ENCODE peak calls at places on chromosome 7, in seven cellular contexts. V, I, E, H, J, F and O are unnamed samples. For H3K79me1, the result is how much of the 10 kb centered on the place peaks cover.

GRCh38 chr7:28037220-28038010 is 143.2 kb downstream of the JAZF1 start:
- DNase-seq in J (peak), E (no peak), I (peak), F (no peak), H (peak), V (no peak), O (peak)

GRCh38 chr7:101058355-101058754 is 26.9 kb upstream of the TRIM56 start:
- DNase-seq in F (peak), H (peak), I (peak), V (peak), E (peak), J (peak), O (peak)

GRCh38 chr7:138024765-138025164 is 22.9 kb upstream of the CREB3L2 start:
- DNase-seq in H (no peak), E (no peak), V (no peak), I (no peak), J (no peak), F (no peak), O (no peak)

GRCh38 chr7:105559926-105560325 is 21.4 kb downstream of the EFCAB10 start:
- DNase-seq in F (no peak), I (no peak), V (no peak), J (no peak), H (no peak), E (no peak), O (no peak)

GRCh38 chr7:77862691-77863090 is 64.1 kb downstream of the PHTF2 start:
- DNase-seq in J (no peak), V (no peak), F (no peak), H (no peak), I (no peak), E (no peak), O (no peak)

GRCh38 chr7:44258423-44258760 is 57.6 kb downstream of the YKT6 start:
- DNase-seq in H (no peak), J (no peak), I (no peak), V (no peak), F (no peak), E (no peak), O (no peak)

GRCh38 chr7:116683786-116684185 is 11.8 kb downstream of the MET start:
- DNase-seq in E (no peak), J (no peak), F (no peak), H (no peak), V (no peak), I (no peak), O (no peak)

GRCh38 chr7:13359656-13360055 is 629.8 kb downstream of the ETV1 start:
- DNase-seq in E (no peak), J (no peak), I (no peak), F (no peak), H (no peak), V (peak), O (peak)

GRCh38 chr7:95304990-95305389 is 19.3 kb downstream of the PON1 start:
- DNase-seq in F (no peak), V (no peak), H (no peak), I (no peak), E (no peak), J (no peak), O (peak)

GRCh38 chr7:16498122-16498521 is 28.5 kb upstream of the LRRC72 start:
- DNase-seq in H (no peak), J (no peak), V (no peak), I (no peak), F (no peak), E (no peak), O (no peak)

GRCh38 chr7:13829914-13830603 is 159.4 kb downstream of the ETV1 start:
- DNase-seq in H (no peak), E (no peak), J (peak), V (no peak), F (no peak), I (peak), O (no peak)

GRCh38 chr7:5489991-5490536 is 66.4 kb upstream of the TNRC18 start:
- DNase-seq in H (no peak), E (no peak), V (no peak), I (no peak), J (no peak), F (no peak), O (no peak)

GRCh38 chr7:135486258-135486657 is 23.6 kb downstream of the CNOT4 start:
- DNase-seq in E (no peak), J (no peak), H (no peak), I (peak), F (no peak), V (no peak), O (no peak)

GRCh38 chr7:96093435-96093834 is 228.5 kb downstream of the SLC25A13 start:
- DNase-seq in J (peak), F (no peak), H (no peak), E (no peak), V (no peak), I (peak), O (no peak)

GRCh38 chr7:152076940-152077933 is 51.8 kb downstream of the GALNT11 start:
- DNase-seq in V (no peak), J (no peak), I (peak), H (peak), F (no peak), E (no peak), O (no peak)

GRCh38 chr7:29265208-29265923 is 70.8 kb downstream of the CHN2 start:
- DNase-seq in E (no peak), V (no peak), F (peak), I (no peak), J (peak), H (no peak), O (no peak)

GRCh38 chr7:16189026-16189715 is 232.2 kb downstream of the CRPPA start:
- DNase-seq in H (no peak), I (peak), F (no peak), E (no peak), V (no peak), J (peak), O (no peak)

GRCh38 chr7:30618961-30619360 is 24.3 kb downstream of the GARS1 start:
- DNase-seq in H (no peak), E (no peak), I (no peak), F (no peak), J (no peak), V (no peak), O (no peak)

GRCh38 chr7:30613366-30614325 is 19.0 kb downstream of the GARS1 start:
- DNase-seq in J (peak), E (no peak), V (no peak), I (no peak), F (no peak), H (no peak), O (no peak)

GRCh38 chr7:30618080-30618676 is 23.5 kb downstream of the GARS1 start:
- DNase-seq in V (no peak), F (no peak), E (no peak), I (no peak), J (no peak), H (no peak), O (no peak)

GRCh38 chr7:30616318-30616717 is 21.6 kb downstream of the GARS1 start:
- DNase-seq in E (no peak), V (no peak), H (no peak), J (no peak), I (peak), F (no peak), O (no peak)

GRCh38 chr7:30617359-30617758 is 22.7 kb downstream of the GARS1 start:
- DNase-seq in J (no peak), V (no peak), E (no peak), F (no peak), H (no peak), I (no peak), O (no peak)
- H3K79me1 ChIP-seq in J (under half), V (under half), E (under half), F (under half), H (under half), I (under half), O (under half)

GRCh38 chr7:155845226-155845625 is 33.0 kb upstream of the SHH start:
- DNase-seq in I (no peak), H (no peak), E (no peak), F (no peak), J (no peak), V (no peak), O (no peak)

GRCh38 chr7:155846156-155846555 is 33.9 kb upstream of the SHH start:
- DNase-seq in E (no peak), F (no peak), V (no peak), H (no peak), J (no peak), I (no peak), O (no peak)

GRCh38 chr7:155843426-155844018 is 31.3 kb upstream of the SHH start:
- DNase-seq in E (no peak), I (no peak), V (no peak), F (no peak), J (no peak), H (no peak), O (no peak)

GRCh38 chr7:155844019-155844453 is 31.8 kb upstream of the SHH start:
- DNase-seq in I (no peak), H (no peak), J (no peak), E (no peak), V (no peak), F (no peak), O (no peak)

DNA sequence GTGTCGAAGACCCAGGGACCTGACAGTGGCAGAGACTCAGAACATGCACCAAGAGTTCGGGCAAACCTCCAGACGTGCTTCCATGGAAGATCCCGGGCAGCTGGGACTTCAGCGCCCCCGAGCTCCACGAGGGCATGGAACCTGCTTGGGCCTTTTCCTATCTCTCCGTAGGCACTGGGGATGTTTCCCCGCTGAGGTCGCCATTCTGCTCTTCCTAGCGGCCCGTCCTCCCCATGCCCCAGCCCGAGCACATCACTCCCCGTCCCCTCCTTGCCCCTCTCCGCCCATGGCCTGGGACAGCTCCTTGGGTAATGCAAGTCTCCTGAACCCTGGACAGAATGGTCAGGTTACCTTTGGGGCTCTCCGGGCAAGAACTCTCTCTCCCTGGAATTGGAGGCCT is 32.3 kb upstream of the SHH start:
- DNase-seq in F (no peak), J (no peak), I (no peak), H (no peak), E (no peak), V (no peak), O (no peak)
- H3K79me1 ChIP-seq in F (under half), J (under half), I (under half), H (under half), E (under half), V (under half), O (under half)

DNA sequence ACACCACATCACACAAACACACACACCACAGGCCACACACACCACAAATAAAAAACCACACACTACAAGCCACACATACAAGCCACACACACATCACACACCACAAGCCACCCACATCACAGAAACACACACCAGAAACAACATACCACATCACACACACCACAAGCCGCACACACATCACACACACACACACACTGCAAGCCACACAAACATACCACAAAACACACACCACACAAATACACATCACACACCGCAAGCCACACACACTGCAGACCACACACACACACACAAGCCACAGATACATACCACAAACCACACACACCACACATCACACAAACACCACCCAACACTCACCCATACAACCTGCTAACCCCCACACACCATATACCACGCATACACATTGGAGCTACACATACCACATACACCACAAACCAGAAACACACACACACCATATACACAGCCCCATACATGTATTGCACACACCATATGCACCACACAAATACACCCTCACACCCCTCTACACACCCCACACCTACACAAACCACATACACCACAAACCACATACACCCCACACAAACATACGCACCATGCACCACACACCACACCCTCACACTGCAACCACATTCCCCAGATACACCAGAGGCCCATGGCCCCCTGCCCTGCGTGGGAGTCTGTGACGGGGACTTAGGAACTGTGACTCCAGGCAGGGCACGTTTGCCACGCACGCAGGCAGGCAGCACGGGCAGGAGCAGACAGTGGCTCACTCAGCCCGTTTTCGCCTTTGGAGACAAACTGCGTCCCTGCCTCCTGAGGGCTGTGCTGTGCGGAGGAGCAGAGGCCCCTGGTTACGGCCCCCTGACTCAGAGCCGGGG is 52.7 kb downstream of the TMEM209 start:
- DNase-seq in J (no peak), E (no peak), F (no peak), H (no peak), V (no peak), I (peak), O (no peak)
- H3K79me1 ChIP-seq in J (under half), E (under half), F (under half), H (under half), V (under half), I (under half), O (under half)

GRCh38 chr7:121202125-121202524 is 126.7 kb upstream of the WNT16 start:
- DNase-seq in F (no peak), J (no peak), I (no peak), V (no peak), H (no peak), E (no peak), O (peak)
- H3K79me1 ChIP-seq in F (under half), J (under half), I (under half), V (under half), H (under half), E (under half), O (under half)

DNA sequence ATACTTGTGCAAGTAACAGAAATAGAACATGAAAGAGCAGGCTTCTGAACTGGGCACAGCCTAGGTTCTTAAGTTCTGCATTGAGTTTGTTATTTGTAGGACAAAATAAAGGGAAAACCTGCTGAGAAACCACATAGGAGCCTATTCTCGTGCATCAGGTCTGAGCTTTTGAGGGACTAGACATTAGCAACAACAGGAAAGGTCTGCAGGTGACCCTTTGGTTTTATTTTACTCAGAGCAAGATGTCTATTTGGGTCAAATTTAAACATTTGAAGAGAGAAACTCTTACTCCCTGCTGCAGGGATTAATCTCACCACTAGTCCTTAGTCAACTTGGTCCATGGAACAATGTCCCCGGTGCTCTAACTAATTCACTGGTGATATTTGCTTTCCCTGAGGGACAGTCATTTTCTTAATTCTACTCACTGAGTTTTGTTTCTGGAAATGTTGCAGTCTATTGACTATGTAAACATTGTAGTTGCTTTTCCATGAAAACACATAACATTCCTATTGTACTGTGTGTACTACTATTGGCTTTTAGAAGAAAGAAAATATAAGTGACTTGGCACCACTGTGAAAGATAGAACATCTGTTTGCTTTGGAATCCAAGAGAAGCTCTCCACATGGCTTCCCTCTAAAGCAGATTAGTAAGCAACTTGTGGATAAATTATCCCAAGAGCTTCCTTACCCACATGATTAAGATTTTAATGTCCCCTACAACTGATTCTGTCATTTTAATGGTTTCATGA is 108.2 kb downstream of the CHRM2 start:
- DNase-seq in I (peak), E (no peak), J (peak), H (no peak), F (no peak), V (no peak), O (no peak)
- H3K79me1 ChIP-seq in I (under half), E (under half), J (under half), H (under half), F (under half), V (under half), O (under half)

GRCh38 chr7:8829100-8829499 is 395.7 kb downstream of the NXPH1 start:
- DNase-seq in E (no peak), H (no peak), V (no peak), F (no peak), J (no peak), I (no peak), O (no peak)

GRCh38 chr7:8833355-8833754 is 399.9 kb downstream of the NXPH1 start:
- DNase-seq in H (no peak), J (no peak), V (no peak), I (no peak), E (no peak), F (no peak), O (no peak)

GRCh38 chr7:8827329-8827728 is 393.9 kb downstream of the NXPH1 start:
- DNase-seq in F (no peak), E (no peak), H (no peak), J (no peak), I (no peak), V (no peak), O (no peak)

GRCh38 chr7:8831386-8831785 is 398.0 kb downstream of the NXPH1 start:
- DNase-seq in J (peak), E (no peak), H (no peak), V (no peak), I (no peak), F (no peak), O (peak)
- H3K79me1 ChIP-seq in J (under half), E (under half), H (under half), V (under half), I (under half), F (under half), O (under half)

GRCh38 chr7:20021834-20022233 is 195.3 kb downstream of the MACC1 start:
- DNase-seq in H (no peak), V (no peak), J (no peak), F (no peak), E (no peak), I (no peak), O (no peak)
- H3K79me1 ChIP-seq in H (under half), V (under half), J (under half), F (under half), E (under half), I (under half), O (under half)

GRCh38 chr7:1340031-1340430 is 107.4 kb downstream of the UNCX start:
- DNase-seq in V (no peak), J (no peak), I (no peak), H (no peak), E (no peak), F (no peak), O (no peak)

GRCh38 chr7:1339611-1340010 is 106.9 kb downstream of the UNCX start:
- DNase-seq in E (no peak), J (no peak), F (no peak), V (no peak), I (no peak), H (no peak), O (no peak)

GRCh38 chr7:1341361-1341675 is 108.6 kb downstream of the UNCX start:
- DNase-seq in J (no peak), H (no peak), F (no peak), I (no peak), V (no peak), E (no peak), O (no peak)

GRCh38 chr7:1341995-1342645 is 109.4 kb downstream of the UNCX start:
- DNase-seq in F (no peak), J (no peak), E (no peak), I (no peak), V (no peak), H (no peak), O (no peak)

GRCh38 chr7:1340640-1341360 is 108.1 kb downstream of the UNCX start:
- DNase-seq in V (no peak), J (no peak), I (no peak), E (no peak), H (no peak), F (no peak), O (no peak)
- H3K79me1 ChIP-seq in V (under half), J (under half), I (under half), E (under half), H (under half), F (under half), O (under half)

GRCh38 chr7:64078699-64078994 is 33.4 kb downstream of the ZNF727 start:
- DNase-seq in H (no peak), F (no peak), V (no peak), E (no peak), I (no peak), J (no peak), O (no peak)
- H3K79me1 ChIP-seq in H (under half), F (under half), V (under half), E (under half), I (under half), J (under half), O (under half)

DNA sequence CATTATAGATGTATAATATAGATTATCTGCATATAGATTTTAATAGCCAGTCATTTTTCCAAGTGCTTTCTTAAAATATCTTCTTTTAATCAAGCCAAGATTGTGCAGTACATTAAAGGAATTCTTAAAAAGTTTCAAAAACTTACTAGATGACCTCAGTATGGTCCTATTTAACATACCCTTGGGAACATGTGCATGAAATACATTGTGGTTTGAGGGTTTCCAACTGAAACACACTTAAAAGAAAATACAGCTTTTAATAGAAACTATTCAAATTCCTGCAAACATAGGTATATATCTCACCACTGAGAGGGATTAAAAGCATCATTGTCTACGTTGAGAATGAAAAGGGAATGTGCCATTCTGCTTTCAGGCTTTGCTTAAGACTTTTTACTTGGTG is 364.9 kb downstream of the SUGCT start:
- DNase-seq in V (no peak), J (no peak), I (no peak), H (no peak), F (no peak), E (no peak), O (no peak)
- H3K79me1 ChIP-seq in V (under half), J (under half), I (under half), H (under half), F (under half), E (under half), O (under half)